ENCODE peak calls at places on chromosomes 3 and 15, in seven cellular contexts. E is heart left ventricle, W is esophagus squamous epithelium, R is transverse colon, J is testis, K is breast epithelium, N is HepG2. Q is an unnamed sample.

GRCh38 chr3:99637381-99638111 is 848 bp upstream of the COL8A1 start:
- DNase-seq in N (no peak), J (peak; percentile 17), W (no peak), E (peak; percentile 28), K (no peak), R (no peak), Q (no peak)

GRCh38 chr15:98403169-98403568 is 245.2 kb upstream of the IGF1R start:
- DNase-seq in R (no peak), N (no peak), J (no peak), W (no peak), E (no peak), K (no peak), Q (peak; percentile 75)

GRCh38 chr15:25795712-25796111 is 67.4 kb downstream of the ATP10A start:
- DNase-seq in W (no peak), E (no peak), J (no peak), R (no peak), K (no peak), N (no peak), Q (no peak)

GRCh38 chr15:99706557-99707303 is 26.5 kb downstream of the LYSMD4 start:
- DNase-seq in W (no peak), N (no peak), R (no peak), K (no peak), E (no peak), J (no peak), Q (no peak)

GRCh38 chr15:56821721-56822425 is 88.6 kb upstream of the ZNF280D start:
- DNase-seq in R (peak; percentile 70), K (peak; percentile 31), E (peak; percentile 50), W (no peak), J (peak; percentile 60), N (peak; percentile 43), Q (no peak)

GRCh38 chr3:183774631-183775030 is 50.7 kb downstream of the MAP6D1 start:
- DNase-seq in N (no peak), K (no peak), J (no peak), E (no peak), R (no peak), W (no peak), Q (no peak)

GRCh38 chr15:40054056-40054745 is 15.2 kb upstream of the SRP14 start:
- DNase-seq in W (no peak), K (no peak), R (no peak), E (no peak), N (no peak), J (no peak), Q (no peak)

GRCh38 chr3:190339130-190339529 is 16.9 kb upstream of the CLDN1 start:
- DNase-seq in N (peak; percentile 37), J (no peak), W (no peak), K (no peak), R (no peak), E (no peak), Q (no peak)

GRCh38 chr3:148943531-148944200 is 47.7 kb upstream of the GYG1 start:
- DNase-seq in W (no peak), J (no peak), R (no peak), E (no peak), K (no peak), N (peak; percentile 76), Q (no peak)

GRCh38 chr15:74312445-74313007 is 54.9 kb downstream of the CYP11A1 start:
- DNase-seq in E (no peak), J (no peak), N (no peak), K (no peak), R (no peak), W (no peak), Q (no peak)

GRCh38 chr3:123069021-123069381 is 2.2 kb downstream of the PDIA5 start:
- DNase-seq in W (no peak), J (no peak), R (no peak), K (no peak), E (no peak), N (peak; percentile 26), Q (no peak)

GRCh38 chr3:56801151-56801596 is 575 bp downstream of the ARHGEF3 start:
- DNase-seq in R (no peak), E (no peak), W (no peak), J (peak; percentile 39), N (no peak), K (no peak), Q (no peak)

GRCh38 chr3:65497846-65498245 is 540.9 kb downstream of the MAGI1 start:
- DNase-seq in N (no peak), J (no peak), R (no peak), E (no peak), W (no peak), K (no peak), Q (no peak)

GRCh38 chr15:92690370-92690769 is 34.8 kb upstream of the FAM174B start:
- DNase-seq in J (no peak), K (no peak), R (no peak), W (no peak), N (no peak), E (no peak), Q (no peak)

GRCh38 chr15:75170711-75171341 is 30.9 kb upstream of the C15orf39 start:
- DNase-seq in R (no peak), N (no peak), W (no peak), K (no peak), J (no peak), E (no peak), Q (peak; percentile 23)

GRCh38 chr3:42702066-42702951 is at the start of gene HHATL:
- DNase-seq in W (no peak), E (peak; percentile 89), N (no peak), K (no peak), J (no peak), R (no peak), Q (peak; percentile 62)

GRCh38 chr3:99666201-99666600 is 27.8 kb downstream of the COL8A1 start:
- DNase-seq in J (no peak), K (no peak), W (no peak), E (no peak), R (no peak), N (no peak), Q (no peak)

GRCh38 chr3:45630325-45630724 is 35.8 kb downstream of the LIMD1 start:
- DNase-seq in W (no peak), N (no peak), J (no peak), E (no peak), K (no peak), R (no peak), Q (no peak)

GRCh38 chr3:2099028-2099671 is 484 bp downstream of the CNTN4 start:
- DNase-seq in J (no peak), K (no peak), E (no peak), R (peak; percentile 34), N (no peak), W (no peak), Q (no peak)

GRCh38 chr3:78895528-78895927 is 872.3 kb downstream of the ROBO1 start:
- DNase-seq in K (no peak), E (no peak), N (no peak), J (no peak), R (no peak), W (no peak), Q (no peak)

GRCh38 chr3:41682996-41683395 is 278.9 kb downstream of the ULK4 start:
- DNase-seq in J (no peak), W (no peak), K (no peak), N (no peak), E (no peak), R (no peak), Q (no peak)

GRCh38 chr3:26827169-26827568 is 204.6 kb downstream of the LRRC3B start:
- DNase-seq in K (no peak), R (no peak), J (no peak), W (no peak), N (no peak), E (no peak), Q (no peak)
- H3K9me3 ChIP-seq in K (peaks cover 48% of the 10 kb centered on the region), R (peaks cover 10% of the 10 kb centered on the region), J (no peaks in the 10 kb centered on the region), W (peaks cover 39% of the 10 kb centered on the region), N (peaks cover 59% of the 10 kb centered on the region), E (peaks cover 51% of the 10 kb centered on the region), Q (peaks cover 19% of the 10 kb centered on the region)

GRCh38 chr15:67945131-67945530 is 105.3 kb upstream of the RNU6-1 start:
- DNase-seq in E (no peak), W (no peak), J (no peak), N (no peak), R (no peak), K (no peak), Q (no peak)

GRCh38 chr15:67948215-67948614 is 105.9 kb upstream of the PIAS1 start:
- DNase-seq in K (no peak), N (no peak), W (no peak), R (no peak), J (no peak), E (no peak), Q (no peak)

GRCh38 chr15:67945951-67946700 is 106.3 kb upstream of the RNU6-1 start:
- DNase-seq in K (peak; percentile 69), E (no peak), N (peak; percentile 98), J (peak; percentile 60), W (no peak), R (no peak), Q (no peak)

GRCh38 chr15:67947254-67948039 is 106.7 kb upstream of the PIAS1 start:
- DNase-seq in E (no peak), W (no peak), K (no peak), R (no peak), J (no peak), N (peak; percentile 37), Q (no peak)

GRCh38 chr15:67946701-67947100 is 106.9 kb upstream of the RNU6-1 start:
- DNase-seq in W (no peak), J (no peak), K (no peak), N (no peak), R (no peak), E (no peak), Q (no peak)
- TF ChIP-seq POLR2A in W (no peak), J (no peak), K (no peak), N (peak; percentile 57), R (no peak), E (no peak), Q (no peak)

DNA sequence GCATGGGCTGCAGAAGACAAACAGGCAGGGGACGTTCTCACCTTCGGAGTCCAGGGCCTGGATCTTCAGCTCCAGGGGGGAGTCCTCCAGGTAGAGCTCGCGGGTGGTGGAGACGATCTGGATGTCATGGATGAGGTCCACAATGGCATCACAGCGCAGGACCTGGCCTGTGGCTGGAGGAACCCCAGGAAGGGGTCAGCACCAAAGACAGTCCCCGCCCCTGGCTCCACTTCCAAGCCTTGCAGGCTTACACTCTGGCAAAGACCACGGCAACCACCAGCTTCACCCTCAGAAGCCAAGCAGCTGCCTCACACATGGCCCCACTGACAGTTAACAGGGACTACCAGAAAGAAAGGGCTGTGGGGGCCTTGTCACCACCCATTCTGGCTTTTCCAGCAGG is 22.8 kb downstream of the NUP210 start:
- DNase-seq in R (no peak), W (no peak), J (no peak), K (no peak), E (no peak), N (no peak), Q (no peak)
- H3K27me3 ChIP-seq in R (no peaks in the 10 kb centered on the region), W (no peaks in the 10 kb centered on the region), J (no peaks in the 10 kb centered on the region), K (no peaks in the 10 kb centered on the region), E (no peaks in the 10 kb centered on the region), N (no peaks in the 10 kb centered on the region), Q (no peaks in the 10 kb centered on the region)

GRCh38 chr3:177764377-177764912 is 567.2 kb upstream of the TBL1XR1 start:
- DNase-seq in R (no peak), E (no peak), K (no peak), J (no peak), N (no peak), W (no peak), Q (no peak)

GRCh38 chr3:177758131-177758530 is 560.8 kb upstream of the TBL1XR1 start:
- DNase-seq in W (no peak), J (no peak), E (no peak), R (no peak), N (no peak), K (no peak), Q (no peak)

DNA sequence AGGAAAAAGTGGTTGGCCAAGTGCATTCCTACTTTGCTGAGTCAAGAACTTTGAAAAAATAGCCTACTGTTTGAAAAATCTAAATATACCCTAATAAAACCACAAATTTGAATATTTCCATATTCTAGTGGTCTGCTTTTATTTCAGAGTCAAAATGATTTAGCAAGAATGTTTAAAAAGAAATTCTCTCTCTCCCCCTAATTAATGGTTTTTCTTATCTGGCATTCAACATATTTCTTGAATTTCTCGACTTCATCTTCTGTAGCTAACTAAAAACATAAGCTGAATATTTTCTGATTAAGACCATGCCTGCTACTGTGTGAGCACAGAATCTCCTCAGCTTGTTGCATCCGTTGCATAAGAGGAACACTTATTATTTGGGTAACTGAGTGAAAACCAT is 563.5 kb upstream of the TBL1XR1 start:
- DNase-seq in W (no peak), J (no peak), E (no peak), K (no peak), N (no peak), R (no peak), Q (no peak)
- H3K9me3 ChIP-seq in W (no peaks in the 10 kb centered on the region), J (no peaks in the 10 kb centered on the region), E (no peaks in the 10 kb centered on the region), K (no peaks in the 10 kb centered on the region), N (no peaks in the 10 kb centered on the region), R (no peaks in the 10 kb centered on the region), Q (no peaks in the 10 kb centered on the region)